ENCODE peak calls at places on chromosomes 1 and 21, in nine cellular contexts. One of them, this sample, is unnamed.

GRCh38 chr1:32801096-32801713 is 16.0 kb downstream of the YARS1 start:
- DNase-seq in type B pancreatic cell: no peak
- DNase-seq in fibroblast of lung: peak
- DNase-seq in NB4: no peak
- DNase-seq in H9: no peak
- DNase-seq in ascending aorta: no peak
- DNase-seq in HFF-Myc: no peak
- DNase-seq in IMR-90: peak
- DNase-seq in B cell: no peak
- DNase-seq in this sample: no peak

GRCh38 chr1:15180945-15181523 is 27.5 kb downstream of the TMEM51 start:
- DNase-seq in type B pancreatic cell: no peak
- DNase-seq in fibroblast of lung: no peak
- DNase-seq in NB4: no peak
- DNase-seq in H9: no peak
- DNase-seq in ascending aorta: no peak
- DNase-seq in HFF-Myc: no peak
- DNase-seq in IMR-90: no peak
- DNase-seq in B cell: no peak
- DNase-seq in this sample: no peak

GRCh38 chr1:24481098-24481497 is 21.5 kb upstream of the RCAN3 start:
- DNase-seq in type B pancreatic cell: no peak
- DNase-seq in fibroblast of lung: no peak
- DNase-seq in NB4: peak
- DNase-seq in H9: no peak
- DNase-seq in ascending aorta: no peak
- DNase-seq in HFF-Myc: no peak
- DNase-seq in IMR-90: no peak
- DNase-seq in B cell: peak
- DNase-seq in this sample: no peak

GRCh38 chr1:3756394-3756793 is 4.1 kb downstream of the CCDC27 start:
- DNase-seq in type B pancreatic cell: no peak
- DNase-seq in fibroblast of lung: no peak
- DNase-seq in NB4: no peak
- DNase-seq in H9: no peak
- DNase-seq in ascending aorta: no peak
- DNase-seq in HFF-Myc: no peak
- DNase-seq in IMR-90: no peak
- DNase-seq in B cell: no peak
- DNase-seq in this sample: no peak

GRCh38 chr1:183365676-183366075 is 52.5 kb downstream of the NMNAT2 start:
- DNase-seq in type B pancreatic cell: no peak
- DNase-seq in fibroblast of lung: peak
- DNase-seq in NB4: no peak
- DNase-seq in H9: no peak
- DNase-seq in ascending aorta: no peak
- DNase-seq in HFF-Myc: no peak
- DNase-seq in IMR-90: no peak
- DNase-seq in B cell: no peak
- DNase-seq in this sample: no peak

GRCh38 chr1:21268281-21269239 is 21.7 kb downstream of the ECE1 start:
- DNase-seq in type B pancreatic cell: no peak
- DNase-seq in fibroblast of lung: no peak
- DNase-seq in NB4: no peak
- DNase-seq in H9: no peak
- DNase-seq in ascending aorta: no peak
- DNase-seq in HFF-Myc: no peak
- DNase-seq in IMR-90: no peak
- DNase-seq in B cell: no peak
- DNase-seq in this sample: no peak

GRCh38 chr1:228150458-228151169 is 884 bp downstream of the GJC2 start:
- DNase-seq in type B pancreatic cell: no peak
- DNase-seq in fibroblast of lung: peak
- DNase-seq in NB4: no peak
- DNase-seq in H9: peak
- DNase-seq in ascending aorta: no peak
- DNase-seq in HFF-Myc: no peak
- DNase-seq in IMR-90: peak
- DNase-seq in B cell: peak
- DNase-seq in this sample: peak

GRCh38 chr1:36710008-36710407 is 227.3 kb upstream of the CSF3R start:
- DNase-seq in type B pancreatic cell: no peak
- DNase-seq in fibroblast of lung: no peak
- DNase-seq in NB4: no peak
- DNase-seq in H9: no peak
- DNase-seq in ascending aorta: no peak
- DNase-seq in HFF-Myc: no peak
- DNase-seq in IMR-90: no peak
- DNase-seq in B cell: no peak
- DNase-seq in this sample: no peak

GRCh38 chr1:155455588-155456195 is 106.9 kb downstream of the ASH1L start:
- DNase-seq in type B pancreatic cell: no peak
- DNase-seq in fibroblast of lung: peak
- DNase-seq in NB4: no peak
- DNase-seq in H9: no peak
- DNase-seq in ascending aorta: no peak
- DNase-seq in HFF-Myc: no peak
- DNase-seq in IMR-90: peak
- DNase-seq in B cell: no peak
- DNase-seq in this sample: no peak

GRCh38 chr21:21028275-21028814 is 30.1 kb downstream of the NCAM2 start:
- DNase-seq in type B pancreatic cell: no peak
- DNase-seq in fibroblast of lung: no peak
- DNase-seq in NB4: no peak
- DNase-seq in H9: no peak
- DNase-seq in ascending aorta: no peak
- DNase-seq in HFF-Myc: no peak
- DNase-seq in IMR-90: no peak
- DNase-seq in B cell: no peak
- DNase-seq in this sample: no peak

GRCh38 chr1:17639703-17640340 is 100.3 kb downstream of the ARHGEF10L start:
- DNase-seq in type B pancreatic cell: no peak
- DNase-seq in fibroblast of lung: no peak
- DNase-seq in NB4: no peak
- DNase-seq in H9: no peak
- DNase-seq in ascending aorta: no peak
- DNase-seq in HFF-Myc: no peak
- DNase-seq in IMR-90: no peak
- DNase-seq in B cell: no peak
- DNase-seq in this sample: no peak

GRCh38 chr1:19750882-19751276 is 48.8 kb downstream of the TMCO4 start:
- DNase-seq in type B pancreatic cell: no peak
- DNase-seq in fibroblast of lung: no peak
- DNase-seq in NB4: no peak
- DNase-seq in H9: no peak
- DNase-seq in ascending aorta: no peak
- DNase-seq in HFF-Myc: no peak
- DNase-seq in IMR-90: no peak
- DNase-seq in B cell: no peak
- DNase-seq in this sample: no peak

GRCh38 chr1:35448344-35448801 is 108.8 kb downstream of the KIAA0319L start:
- DNase-seq in type B pancreatic cell: no peak
- DNase-seq in fibroblast of lung: peak
- DNase-seq in NB4: peak
- DNase-seq in H9: no peak
- DNase-seq in ascending aorta: no peak
- DNase-seq in HFF-Myc: peak
- DNase-seq in IMR-90: peak
- DNase-seq in B cell: no peak
- DNase-seq in this sample: no peak

GRCh38 chr1:232247669-232248068 is 382.3 kb downstream of the SIPA1L2 start:
- DNase-seq in type B pancreatic cell: no peak
- DNase-seq in fibroblast of lung: no peak
- DNase-seq in NB4: no peak
- DNase-seq in H9: no peak
- DNase-seq in ascending aorta: no peak
- DNase-seq in HFF-Myc: no peak
- DNase-seq in IMR-90: no peak
- DNase-seq in B cell: no peak
- DNase-seq in this sample: no peak

GRCh38 chr1:170669586-170670332 is 5.8 kb downstream of the PRRX1 start:
- DNase-seq in type B pancreatic cell: no peak
- DNase-seq in fibroblast of lung: no peak
- DNase-seq in NB4: no peak
- DNase-seq in H9: peak
- DNase-seq in ascending aorta: no peak
- DNase-seq in HFF-Myc: no peak
- DNase-seq in IMR-90: no peak
- DNase-seq in B cell: no peak
- DNase-seq in this sample: no peak

GRCh38 chr1:170668301-170668789 is 4.4 kb downstream of the PRRX1 start:
- DNase-seq in type B pancreatic cell: no peak
- DNase-seq in fibroblast of lung: peak
- DNase-seq in NB4: peak
- DNase-seq in H9: peak
- DNase-seq in ascending aorta: no peak
- DNase-seq in HFF-Myc: no peak
- DNase-seq in IMR-90: no peak
- DNase-seq in B cell: no peak
- DNase-seq in this sample: no peak

GRCh38 chr1:170669036-170669435 is 5.1 kb downstream of the PRRX1 start:
- DNase-seq in type B pancreatic cell: no peak
- DNase-seq in fibroblast of lung: no peak
- DNase-seq in NB4: no peak
- DNase-seq in H9: no peak
- DNase-seq in ascending aorta: no peak
- DNase-seq in HFF-Myc: no peak
- DNase-seq in IMR-90: no peak
- DNase-seq in B cell: no peak
- DNase-seq in this sample: no peak

GRCh38 chr1:170671629-170671963 is 7.7 kb downstream of the PRRX1 start:
- DNase-seq in type B pancreatic cell: no peak
- DNase-seq in fibroblast of lung: no peak
- DNase-seq in NB4: no peak
- DNase-seq in H9: no peak
- DNase-seq in ascending aorta: no peak
- DNase-seq in HFF-Myc: no peak
- DNase-seq in IMR-90: no peak
- DNase-seq in B cell: no peak
- DNase-seq in this sample: no peak

GRCh38 chr1:170670751-170671628 is 7.1 kb downstream of the PRRX1 start:
- DNase-seq in type B pancreatic cell: no peak
- DNase-seq in fibroblast of lung: no peak
- DNase-seq in NB4: no peak
- DNase-seq in H9: peak
- DNase-seq in ascending aorta: no peak
- DNase-seq in HFF-Myc: no peak
- DNase-seq in IMR-90: peak
- DNase-seq in B cell: no peak
- DNase-seq in this sample: no peak
- TF ChIP-seq CTCF in type B pancreatic cell: peak
- TF ChIP-seq CTCF in fibroblast of lung: peak
- TF ChIP-seq CTCF in NB4: no peak
- TF ChIP-seq CTCF in H9: peak
- TF ChIP-seq CTCF in ascending aorta: peak
- TF ChIP-seq CTCF in HFF-Myc: peak
- TF ChIP-seq CTCF in IMR-90: peak
- TF ChIP-seq CTCF in B cell: no peak
- TF ChIP-seq CTCF in this sample: no peak

GRCh38 chr1:85602536-85602935 is 22.0 kb downstream of the CCN1 start:
- DNase-seq in type B pancreatic cell: no peak
- DNase-seq in fibroblast of lung: no peak
- DNase-seq in NB4: no peak
- DNase-seq in H9: peak
- DNase-seq in ascending aorta: no peak
- DNase-seq in HFF-Myc: no peak
- DNase-seq in IMR-90: no peak
- DNase-seq in B cell: no peak
- DNase-seq in this sample: no peak
- TF ChIP-seq CTCF in type B pancreatic cell: no peak
- TF ChIP-seq CTCF in fibroblast of lung: no peak
- TF ChIP-seq CTCF in NB4: peak
- TF ChIP-seq CTCF in H9: peak
- TF ChIP-seq CTCF in ascending aorta: no peak
- TF ChIP-seq CTCF in HFF-Myc: no peak
- TF ChIP-seq CTCF in IMR-90: no peak
- TF ChIP-seq CTCF in B cell: no peak
- TF ChIP-seq CTCF in this sample: no peak

GRCh38 chr1:41469706-41470105 is 14.8 kb downstream of the EDN2 start:
- DNase-seq in type B pancreatic cell: no peak
- DNase-seq in fibroblast of lung: no peak
- DNase-seq in NB4: no peak
- DNase-seq in H9: no peak
- DNase-seq in ascending aorta: no peak
- DNase-seq in HFF-Myc: no peak
- DNase-seq in IMR-90: no peak
- DNase-seq in B cell: no peak
- DNase-seq in this sample: no peak

GRCh38 chr1:41468082-41468762 is 16.3 kb downstream of the EDN2 start:
- DNase-seq in type B pancreatic cell: no peak
- DNase-seq in fibroblast of lung: no peak
- DNase-seq in NB4: no peak
- DNase-seq in H9: no peak
- DNase-seq in ascending aorta: no peak
- DNase-seq in HFF-Myc: no peak
- DNase-seq in IMR-90: no peak
- DNase-seq in B cell: no peak
- DNase-seq in this sample: no peak

GRCh38 chr1:41474490-41475271 is 9.8 kb downstream of the EDN2 start:
- DNase-seq in type B pancreatic cell: no peak
- DNase-seq in fibroblast of lung: peak
- DNase-seq in NB4: no peak
- DNase-seq in H9: no peak
- DNase-seq in ascending aorta: peak
- DNase-seq in HFF-Myc: no peak
- DNase-seq in IMR-90: no peak
- DNase-seq in B cell: no peak
- DNase-seq in this sample: no peak

GRCh38 chr1:41473738-41474362 is 10.6 kb downstream of the EDN2 start:
- DNase-seq in type B pancreatic cell: no peak
- DNase-seq in fibroblast of lung: no peak
- DNase-seq in NB4: no peak
- DNase-seq in H9: no peak
- DNase-seq in ascending aorta: no peak
- DNase-seq in HFF-Myc: no peak
- DNase-seq in IMR-90: no peak
- DNase-seq in B cell: no peak
- DNase-seq in this sample: no peak

GRCh38 chr1:41471658-41472057 is 12.8 kb downstream of the EDN2 start:
- DNase-seq in type B pancreatic cell: no peak
- DNase-seq in fibroblast of lung: no peak
- DNase-seq in NB4: no peak
- DNase-seq in H9: no peak
- DNase-seq in ascending aorta: no peak
- DNase-seq in HFF-Myc: no peak
- DNase-seq in IMR-90: no peak
- DNase-seq in B cell: no peak
- DNase-seq in this sample: no peak
- TF ChIP-seq CTCF in type B pancreatic cell: no peak
- TF ChIP-seq CTCF in fibroblast of lung: no peak
- TF ChIP-seq CTCF in NB4: no peak
- TF ChIP-seq CTCF in H9: no peak
- TF ChIP-seq CTCF in ascending aorta: no peak
- TF ChIP-seq CTCF in HFF-Myc: no peak
- TF ChIP-seq CTCF in IMR-90: no peak
- TF ChIP-seq CTCF in B cell: no peak
- TF ChIP-seq CTCF in this sample: no peak

DNA sequence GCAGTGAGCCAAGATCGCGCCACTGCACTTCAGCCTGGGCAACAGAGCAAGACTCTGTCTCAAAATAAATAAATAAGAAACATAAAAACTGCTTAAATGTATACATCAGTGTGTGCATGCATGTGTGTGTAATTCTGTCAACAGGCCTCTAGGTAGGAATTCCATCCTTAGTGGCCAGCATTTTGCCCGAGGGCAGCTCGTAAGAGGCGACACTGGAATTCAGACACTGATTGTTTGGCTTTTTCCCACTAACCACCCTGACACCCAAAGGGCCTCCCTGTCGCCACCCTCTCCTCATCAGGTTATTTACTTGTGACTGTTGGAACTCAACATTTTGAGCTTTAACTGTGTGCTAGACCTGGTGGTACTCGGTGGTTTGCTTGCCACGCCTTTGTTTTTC is 64.0 kb upstream of the KIF1B start:
- DNase-seq in type B pancreatic cell: no peak
- DNase-seq in fibroblast of lung: no peak
- DNase-seq in NB4: no peak
- DNase-seq in H9: no peak
- DNase-seq in ascending aorta: no peak
- DNase-seq in HFF-Myc: no peak
- DNase-seq in IMR-90: no peak
- DNase-seq in B cell: no peak
- DNase-seq in this sample: no peak
- TF ChIP-seq CTCF in type B pancreatic cell: no peak
- TF ChIP-seq CTCF in fibroblast of lung: no peak
- TF ChIP-seq CTCF in NB4: no peak
- TF ChIP-seq CTCF in H9: no peak
- TF ChIP-seq CTCF in ascending aorta: no peak
- TF ChIP-seq CTCF in HFF-Myc: no peak
- TF ChIP-seq CTCF in IMR-90: no peak
- TF ChIP-seq CTCF in B cell: no peak
- TF ChIP-seq CTCF in this sample: no peak

This sample was measured in natural killer cell.